ENCODE peak calls at places on chromosomes 5 and 9, in four cellular contexts. J is hepatocyte, F is astrocyte, W is ascending aorta. S is an unnamed sample.

GRCh38 chr5:100683881-100684280 is 148.7 kb downstream of the FAM174A start:
- DNase-seq in F (no peak), J (no peak), W (no peak), S (no peak)

GRCh38 chr9:37994639-37995347 is 74.2 kb downstream of the SHB start:
- DNase-seq in F (peak; percentile 70), J (peak; percentile 24), W (peak; percentile 35), S (peak; percentile 53)

GRCh38 chr9:33765411-33765810 is 29.9 kb upstream of the PRSS3 start:
- DNase-seq in F (peak; percentile 54), W (no peak), J (no peak), S (peak; percentile 46)

GRCh38 chr5:1220831-1221230 is 4.3 kb upstream of the SLC6A18 start:
- DNase-seq in W (no peak), F (no peak), J (no peak), S (no peak)

GRCh38 chr5:137114529-137114928 is 384.6 kb downstream of the SPOCK1 start:
- DNase-seq in J (peak; percentile 47), F (peak; percentile 78), W (no peak), S (no peak)

GRCh38 chr5:84724683-84725082 is 340.0 kb upstream of the EDIL3 start:
- DNase-seq in J (no peak), W (no peak), F (peak; percentile 79), S (peak; percentile 61)

GRCh38 chr5:27252911-27253310 is 214.5 kb upstream of the CDH9 start:
- DNase-seq in J (no peak), F (no peak), W (no peak), S (no peak)

GRCh38 chr9:136520053-136520540 is 25.8 kb downstream of the NOTCH1 start:
- DNase-seq in F (no peak), J (peak; percentile 80), W (no peak), S (no peak)

GRCh38 chr5:28397502-28397941 is 1359.1 kb upstream of the CDH9 start:
- DNase-seq in F (peak; percentile 86), W (no peak), J (peak; percentile 18), S (peak; percentile 52)

GRCh38 chr9:92988215-92988731 is 41.0 kb downstream of the FGD3 start:
- DNase-seq in W (no peak), F (no peak), J (no peak), S (no peak)

GRCh38 chr9:105242062-105242461 is 2.4 kb upstream of the SLC44A1 start:
- DNase-seq in J (no peak), W (no peak), F (no peak), S (no peak)

GRCh38 chr9:105242557-105242956 is 1.9 kb upstream of the SLC44A1 start:
- DNase-seq in F (no peak), W (no peak), J (peak; percentile 18), S (peak; percentile 65)

GRCh38 chr9:105243935-105244273 is 547 bp upstream of the SLC44A1 start:
- DNase-seq in W (no peak), J (no peak), F (no peak), S (no peak)

GRCh38 chr9:105244274-105244995 is at the start of gene SLC44A1:
- DNase-seq in F (peak; percentile 88), J (peak; percentile 98), W (peak; percentile 89), S (peak; percentile 99)

DNA sequence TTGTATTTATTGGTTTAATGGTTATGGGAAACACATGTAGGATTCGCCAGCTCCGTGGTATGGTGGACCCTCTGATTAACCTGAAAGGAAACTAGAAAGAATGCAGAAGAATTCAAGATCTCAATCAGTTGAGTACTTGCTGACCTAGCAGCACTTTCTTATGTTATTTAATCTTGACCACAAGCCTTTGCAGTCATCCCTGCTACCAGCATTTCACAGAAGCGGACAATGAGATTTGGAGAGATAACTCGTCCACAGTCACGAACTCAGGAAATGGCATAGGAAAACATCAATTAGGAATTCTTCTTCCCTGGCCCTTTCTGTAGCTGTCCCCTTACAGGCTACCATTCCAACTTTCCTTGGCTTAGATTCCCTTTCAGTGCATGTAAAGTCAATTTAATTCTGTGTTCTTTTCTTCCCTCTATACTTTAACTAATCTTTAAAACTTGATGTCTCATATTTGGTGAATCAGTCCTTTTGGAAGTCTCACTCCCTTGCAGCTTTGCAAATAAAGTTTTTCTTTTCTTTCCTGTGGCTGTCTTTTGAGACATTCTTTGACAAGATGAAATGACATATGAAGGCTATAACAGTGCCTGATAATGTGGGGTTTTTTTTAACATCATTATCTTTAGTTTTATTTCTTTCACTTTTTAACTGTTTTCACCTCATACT is 1.3 kb upstream of the SLC44A1 start:
- DNase-seq in J (no peak), W (no peak), F (peak; percentile 92), S (peak; percentile 77)
- H3K4me3 ChIP-seq in J (no peak overlapping the region), W (peak overlapping the region; percentile 96), F (no peak overlapping the region), S (peak overlapping the region; percentile 81)

DNA sequence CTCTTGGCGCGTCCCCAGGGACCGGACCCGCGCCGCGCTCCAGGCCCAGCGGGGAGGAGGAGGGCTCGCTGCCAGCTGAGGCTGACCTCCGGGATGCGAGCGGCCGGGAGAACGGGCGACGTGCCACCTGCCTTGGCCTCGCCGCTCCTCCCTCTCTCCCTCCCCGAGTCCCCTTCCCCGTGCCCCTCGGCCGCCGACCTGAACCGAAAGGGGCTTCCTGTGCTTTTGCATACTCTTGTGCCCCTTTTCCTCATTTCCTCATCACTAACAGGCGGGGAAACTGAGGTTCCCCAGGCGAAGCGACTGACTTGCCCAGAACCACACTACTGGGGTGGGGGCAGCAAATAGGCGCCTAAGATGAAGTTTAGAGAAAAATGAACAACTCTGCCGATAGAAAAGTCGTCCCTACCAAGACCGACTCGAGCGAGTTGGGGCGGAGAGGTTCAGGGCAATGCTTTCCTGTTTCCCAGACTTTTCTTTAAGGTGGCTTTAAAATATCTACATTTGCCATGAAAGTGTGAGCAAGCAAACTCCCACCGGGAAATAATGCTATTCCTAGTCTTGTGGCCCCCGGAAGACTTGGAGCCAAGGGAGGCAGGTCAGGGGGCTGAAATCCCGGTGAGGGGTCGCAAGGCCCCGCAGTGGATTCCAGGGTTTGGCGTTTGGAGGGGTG is 580 bp upstream of the DUSP1 start:
- DNase-seq in F (no peak), J (no peak), W (no peak), S (no peak)
- H3K4me1 ChIP-seq in F (peaks cover 44% of the 10 kb centered on the region), J (peaks cover 40% of the 10 kb centered on the region), W (peaks cover 32% of the 10 kb centered on the region), S (peaks cover 58% of the 10 kb centered on the region)

GRCh38 chr5:16497546-16497945 is 31.9 kb upstream of the ZNF622 start:
- DNase-seq in J (no peak), F (no peak), W (no peak), S (no peak)

GRCh38 chr5:16505140-16505891 is 39.7 kb upstream of the ZNF622 start:
- DNase-seq in W (no peak), J (no peak), F (no peak), S (no peak)

GRCh38 chr5:16504571-16504970 is 39.0 kb upstream of the ZNF622 start:
- DNase-seq in F (no peak), W (no peak), J (no peak), S (no peak)

GRCh38 chr5:16502866-16503265 is 37.3 kb upstream of the ZNF622 start:
- DNase-seq in W (no peak), F (peak; percentile 12), J (no peak), S (peak; percentile 55)

DNA sequence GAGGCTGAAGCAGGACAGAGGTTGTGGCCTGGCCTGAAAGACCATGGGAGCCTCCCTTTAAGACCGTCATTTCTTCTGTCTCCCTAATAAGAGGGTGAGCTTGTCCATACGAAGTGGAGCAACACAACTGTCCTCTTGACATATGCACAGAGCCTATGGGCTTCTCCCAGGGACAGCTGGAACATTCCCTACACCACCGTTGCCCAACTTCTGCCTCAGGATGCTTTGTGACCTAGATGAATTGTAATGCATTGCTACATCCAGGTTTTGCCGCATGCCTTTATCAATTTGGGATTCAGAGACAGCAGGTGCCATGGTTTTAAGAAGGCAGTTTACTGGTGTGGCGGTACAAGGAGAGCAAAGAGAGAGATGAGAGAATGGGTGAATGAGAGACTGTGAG is 34.4 kb upstream of the ZNF622 start:
- DNase-seq in W (no peak), J (no peak), F (no peak), S (no peak)
- H3K4me3 ChIP-seq in W (no peak overlapping the region), J (no peak overlapping the region), F (no peak overlapping the region), S (no peak overlapping the region)

GRCh38 chr9:117097761-117098160 is 317.1 kb downstream of the ASTN2 start:
- DNase-seq in W (no peak), J (no peak), F (no peak), S (no peak)
- H3K4me1 ChIP-seq in W (peaks cover 2% of the 10 kb centered on the region), J (no peaks in the 10 kb centered on the region), F (peaks cover 11% of the 10 kb centered on the region), S (peaks cover 6% of the 10 kb centered on the region)

GRCh38 chr9:112472996-112473395 is 13.6 kb upstream of the KIAA1958 start:
- DNase-seq in J (no peak), F (no peak), W (no peak), S (no peak)

GRCh38 chr9:112479221-112479620 is 7.4 kb upstream of the KIAA1958 start:
- DNase-seq in J (no peak), W (no peak), F (no peak), S (no peak)

GRCh38 chr9:112473986-112474385 is 12.6 kb upstream of the KIAA1958 start:
- DNase-seq in W (no peak), J (no peak), F (no peak), S (no peak)

GRCh38 chr9:112475318-112475717 is 11.3 kb upstream of the KIAA1958 start:
- DNase-seq in J (no peak), F (no peak), W (no peak), S (no peak)

GRCh38 chr9:112477330-112477729 is 9.3 kb upstream of the KIAA1958 start:
- DNase-seq in J (no peak), W (no peak), F (no peak), S (no peak)
- H3K4me3 ChIP-seq in J (no peak overlapping the region), W (no peak overlapping the region), F (no peak overlapping the region), S (no peak overlapping the region)

DNA sequence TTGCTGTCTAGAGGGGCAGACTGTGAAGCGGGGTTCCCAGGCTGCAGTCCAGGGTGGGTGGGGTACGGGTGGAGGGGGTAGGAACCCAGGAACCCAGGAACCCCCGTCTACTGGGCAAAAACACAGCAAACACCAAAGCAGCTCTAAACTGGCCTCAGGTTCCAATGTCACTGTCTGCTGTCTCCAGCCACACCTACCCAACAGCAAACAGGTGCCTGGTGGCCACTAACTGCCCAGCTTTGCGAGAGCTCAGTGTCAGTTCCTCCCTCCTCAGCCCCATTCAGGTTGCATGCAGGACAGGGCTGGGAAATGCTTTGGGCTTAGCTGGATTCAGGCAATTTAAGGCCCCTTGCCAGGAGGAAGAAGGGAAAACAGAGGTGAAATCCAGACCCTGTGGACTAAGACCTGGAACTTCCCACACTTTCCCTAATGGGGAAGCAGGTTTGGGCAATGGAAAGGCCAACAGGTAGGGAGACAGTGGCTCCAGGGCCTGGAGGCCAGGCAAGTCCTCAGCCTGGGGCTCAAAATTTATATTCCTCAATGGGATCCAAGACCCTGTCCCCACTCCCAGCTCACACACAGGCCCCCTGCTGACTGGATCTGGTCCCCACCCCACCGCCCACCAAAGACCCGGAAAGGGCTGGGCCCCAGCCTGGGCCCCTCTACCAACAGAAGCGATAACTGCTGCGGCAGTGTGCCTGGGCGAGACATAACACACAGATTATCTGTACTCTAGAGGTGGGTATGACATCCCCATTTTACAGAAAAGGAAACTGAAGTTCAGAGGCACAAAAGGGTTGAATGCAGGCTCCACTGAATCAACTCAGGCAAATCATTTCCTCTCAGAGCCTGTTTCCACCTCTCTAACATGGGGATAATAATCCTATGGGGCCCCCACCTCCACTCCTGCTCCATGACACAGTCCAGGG is 3.6 kb downstream of the EEIG1 start:
- DNase-seq in J (no peak), F (no peak), W (no peak), S (no peak)
- H3K4me1 ChIP-seq in J (peaks cover 74% of the 10 kb centered on the region), F (peaks cover 45% of the 10 kb centered on the region), W (peaks cover 73% of the 10 kb centered on the region), S (peaks cover 78% of the 10 kb centered on the region)

S was measured in adipocyte.